ENCODE peak calls at places on chromosomes 12 and 14, in four cellular contexts. F is SK-N-SH, O is K562, V is HL-60. G is an unnamed sample.

GRCh38 chr12:51388066-51388799 is 3.0 kb downstream of the GALNT6 start:
- DNase-seq in F (peak), O (peak), V (peak), G (no peak)

GRCh38 chr14:60346706-60347105 is 97.7 kb downstream of the PPM1A start:
- DNase-seq in F (no peak), O (no peak), V (no peak), G (no peak)

GRCh38 chr12:42643881-42644579 is 54.5 kb upstream of the PRICKLE1 start:
- DNase-seq in F (peak), O (no peak), V (no peak), G (no peak)

GRCh38 chr12:104411826-104412626 is 44.7 kb upstream of the CHST11 start:
- DNase-seq in F (no peak), O (peak), V (no peak), G (no peak)

GRCh38 chr12:32821293-32822089 is 65.8 kb upstream of the YARS2 start:
- DNase-seq in F (peak), O (no peak), V (no peak), G (no peak)

GRCh38 chr12:50246873-50247612 is 36.3 kb downstream of the LIMA1 start:
- DNase-seq in F (no peak), O (peak), V (no peak), G (peak)

GRCh38 chr12:122459211-122459610 is 36.7 kb upstream of the CLIP1 start:
- DNase-seq in F (no peak), O (no peak), V (no peak), G (no peak)

GRCh38 chr12:111359231-111359913 is 9.5 kb downstream of the PHETA1 start:
- DNase-seq in F (no peak), O (no peak), V (peak), G (no peak)

GRCh38 chr12:133058203-133059125 is 21.2 kb downstream of the ZNF84 start:
- DNase-seq in F (no peak), O (no peak), V (no peak), G (no peak)

GRCh38 chr14:68986926-68987652 is 8.0 kb upstream of the ACTN1 start:
- DNase-seq in F (no peak), O (no peak), V (no peak), G (no peak)

GRCh38 chr12:111434680-111435338 is 29.1 kb downstream of the SH2B3 start:
- DNase-seq in F (no peak), O (no peak), V (peak), G (no peak)

GRCh38 chr12:68121143-68121542 is 38.4 kb downstream of the IFNG start:
- DNase-seq in F (no peak), O (no peak), V (no peak), G (no peak)

GRCh38 chr12:131557310-131557709 is 153.6 kb upstream of the SFSWAP start:
- DNase-seq in F (no peak), O (no peak), V (no peak), G (no peak)

GRCh38 chr12:121494093-121494787 is 86.6 kb downstream of the KDM2B start:
- DNase-seq in F (peak), O (peak), V (no peak), G (no peak)

GRCh38 chr14:30373053-30373849 is 185.7 kb upstream of the G2E3 start:
- DNase-seq in F (no peak), O (no peak), V (no peak), G (no peak)

GRCh38 chr12:48451372-48451771 is 21.0 kb upstream of the ANP32D start:
- DNase-seq in F (no peak), O (no peak), V (no peak), G (no peak)

GRCh38 chr14:76546426-76547221 is 170.7 kb downstream of the ESRRB start:
- DNase-seq in F (peak), O (peak), V (peak), G (peak)

GRCh38 chr12:54631988-54632728 is 2.5 kb downstream of the LACRT start:
- DNase-seq in F (no peak), O (peak), V (no peak), G (no peak)

GRCh38 chr14:30193791-30194407 is 266.3 kb upstream of the PRKD1 start:
- DNase-seq in F (no peak), O (no peak), V (no peak), G (no peak)

GRCh38 chr12:9941838-9942237 is 9.7 kb upstream of the CLEC2A start:
- DNase-seq in F (no peak), O (no peak), V (no peak), G (no peak)

GRCh38 chr12:124082676-124083075 is 109.7 kb downstream of the ZNF664 start:
- DNase-seq in F (no peak), O (no peak), V (no peak), G (no peak)

GRCh38 chr12:124560519-124560918 is 6.9 kb downstream of the NCOR2 start:
- DNase-seq in F (no peak), O (no peak), V (no peak), G (no peak)

GRCh38 chr12:11785722-11786121 is 136.2 kb downstream of the ETV6 start:
- DNase-seq in F (no peak), O (no peak), V (no peak), G (no peak)

GRCh38 chr12:243381-243780 is 19.3 kb downstream of the SLC6A13 start:
- DNase-seq in F (no peak), O (no peak), V (no peak), G (no peak)

GRCh38 chr12:95996034-95996658 is at the start of gene HAL:
- DNase-seq in F (no peak), O (no peak), V (peak), G (peak)

GRCh38 chr14:88866305-88866704 is 41.9 kb downstream of the TTC8 start:
- DNase-seq in F (no peak), O (no peak), V (no peak), G (no peak)

GRCh38 chr12:93741741-93742085 is 64.5 kb downstream of the CRADD start:
- DNase-seq in F (peak), O (peak), V (no peak), G (peak)

GRCh38 chr14:29236848-29237247 is 470.3 kb downstream of the FOXG1 start:
- DNase-seq in F (no peak), O (no peak), V (no peak), G (no peak)

GRCh38 chr12:76519538-76519937 is 40.0 kb downstream of the OSBPL8 start:
- DNase-seq in F (no peak), O (no peak), V (peak), G (no peak)

GRCh38 chr12:121043067-121043466 is 4.0 kb upstream of the OASL start:
- DNase-seq in F (no peak), O (peak), V (no peak), G (no peak)

GRCh38 chr14:49880267-49881064 is 12.4 kb upstream of the ARF6 start:
- DNase-seq in F (no peak), O (no peak), V (no peak), G (no peak)

GRCh38 chr12:55019784-55020183 is at the start of gene NEUROD4:
- DNase-seq in F (no peak), O (peak), V (peak), G (peak)

GRCh38 chr12:124457287-124458219 is 109.9 kb downstream of the NCOR2 start:
- DNase-seq in F (no peak), O (no peak), V (peak), G (no peak)

GRCh38 chr12:51898937-51899336 is 8.4 kb upstream of the ACVRL1 start:
- DNase-seq in F (no peak), O (no peak), V (no peak), G (no peak)

GRCh38 chr14:64826845-64827244 is 52.9 kb downstream of the SPTB start:
- DNase-seq in F (no peak), O (no peak), V (peak), G (no peak)

GRCh38 chr12:111010061-111010460 is 89.7 kb upstream of the MYL2 start:
- DNase-seq in F (no peak), O (no peak), V (no peak), G (no peak)

GRCh38 chr12:116455540-116456306 is 103.5 kb upstream of the MAP1LC3B2 start:
- DNase-seq in F (peak), O (peak), V (no peak), G (no peak)

GRCh38 chr12:41254546-41254945 is 66.4 kb downstream of the PDZRN4 start:
- DNase-seq in F (no peak), O (no peak), V (no peak), G (no peak)
- TF ChIP-seq GABPA in F (no peak), O (no peak), V (no peak), G (no peak)

DNA sequence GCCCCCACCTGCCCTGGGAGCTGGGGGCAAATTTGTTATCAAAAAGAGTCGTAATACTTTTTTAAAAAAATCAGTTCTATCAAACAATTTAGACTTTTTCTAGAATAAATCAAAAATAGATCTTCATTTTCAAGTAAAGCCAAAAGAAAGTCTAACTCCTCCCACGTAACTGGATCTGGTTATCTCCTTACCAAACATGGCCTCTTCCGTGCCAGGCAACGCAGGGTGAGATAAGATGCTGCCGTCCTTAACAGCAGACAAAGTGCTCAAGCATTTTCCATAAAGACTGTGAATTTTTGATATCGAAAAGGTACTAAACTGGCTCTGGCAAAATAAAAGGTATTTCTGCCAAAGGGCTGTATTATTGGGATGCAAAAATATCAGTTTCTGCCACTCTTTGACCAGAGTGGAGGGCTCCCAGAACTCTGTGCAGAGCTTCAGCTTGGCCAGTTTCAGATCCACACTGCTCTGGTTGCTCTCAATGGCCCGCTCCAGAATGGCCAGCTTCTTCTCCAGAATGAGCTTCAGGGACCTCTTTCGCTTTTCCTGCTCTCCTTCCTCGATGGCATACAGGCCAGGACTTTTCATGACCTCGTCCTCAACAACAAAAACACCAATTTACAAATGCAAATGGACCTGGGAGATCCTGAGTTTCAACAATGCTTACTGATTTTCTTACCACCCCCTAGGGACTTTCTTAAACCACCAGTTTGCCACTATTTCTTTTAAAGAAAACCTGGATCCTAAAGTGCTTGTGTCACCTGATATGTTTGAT is 29.0 kb downstream of the NRDE2 start:
- DNase-seq in F (no peak), O (no peak), V (no peak), G (no peak)
- TF ChIP-seq GABPA in F (no peak), O (no peak), V (no peak), G (no peak)

GRCh38 chr12:1995205-1995896 is 8.9 kb downstream of the DCP1B start:
- DNase-seq in F (no peak), O (no peak), V (peak), G (no peak)
- TF ChIP-seq GABPA in F (no peak), O (no peak), V (no peak), G (no peak)

GRCh38 chr14:24263848-24264247 is 871 bp upstream of the TGM1 start:
- DNase-seq in F (no peak), O (no peak), V (no peak), G (no peak)
- TF ChIP-seq GABPA in F (no peak), O (no peak), V (no peak), G (no peak)

DNA sequence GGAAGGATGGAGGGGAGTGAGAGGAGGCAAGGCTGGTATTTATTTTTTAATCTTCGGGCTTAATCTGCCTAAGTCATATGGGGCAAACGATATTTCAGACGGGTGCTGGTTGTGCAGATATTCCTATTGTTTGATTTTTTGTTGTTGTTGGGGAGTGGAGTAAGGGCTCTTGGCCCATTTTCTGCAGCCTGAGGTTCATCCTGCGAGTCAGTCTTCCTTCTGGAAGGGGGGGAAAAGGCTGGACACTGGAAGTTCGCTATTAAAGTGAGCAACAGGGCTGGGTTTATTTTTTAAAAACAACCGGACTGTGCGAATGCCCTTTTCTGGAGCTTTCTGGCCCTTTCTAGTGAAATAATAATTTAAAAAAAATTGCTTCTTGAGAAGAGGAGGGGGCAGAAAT is 2.3 kb downstream of the NRXN3 start:
- DNase-seq in F (no peak), O (no peak), V (no peak), G (no peak)
- TF ChIP-seq GABPA in F (no peak), O (no peak), V (no peak), G (no peak)

DNA sequence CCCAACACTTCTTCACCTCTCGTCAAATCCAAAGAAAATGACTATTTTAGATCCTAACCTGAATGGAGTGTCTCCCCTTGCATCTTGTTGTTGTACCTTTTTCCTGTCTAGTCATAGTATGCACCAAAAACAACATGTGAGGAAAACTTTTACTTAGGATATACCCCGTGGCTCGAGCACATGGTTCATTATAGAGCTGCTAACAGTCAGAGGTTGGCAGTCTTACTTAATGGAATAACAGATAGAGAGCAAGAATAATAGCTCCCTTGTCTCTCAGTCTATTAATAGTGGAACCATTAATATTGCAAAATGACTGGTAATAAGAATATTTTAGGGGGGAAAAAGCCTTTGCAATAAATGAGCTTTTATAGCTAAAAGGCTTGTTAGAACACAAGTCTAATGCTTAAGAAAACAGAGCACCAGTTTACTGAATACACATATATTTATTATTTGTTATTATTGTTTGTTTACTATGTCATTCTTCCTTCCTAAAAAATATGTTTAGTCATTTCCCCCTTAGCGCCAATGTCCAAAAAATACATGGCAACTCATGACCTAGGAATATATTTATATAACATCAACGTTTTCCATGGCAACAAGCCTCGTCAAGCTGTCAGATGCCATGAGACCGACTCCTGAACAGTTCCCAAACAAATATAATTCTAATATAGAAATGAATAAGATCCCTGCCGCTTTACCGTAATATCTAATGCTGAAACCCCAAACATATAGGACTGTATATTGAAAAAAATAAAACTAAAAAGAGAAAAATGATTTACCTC is 592.4 kb downstream of the SOX5 start:
- DNase-seq in F (no peak), O (no peak), V (no peak), G (no peak)
- TF ChIP-seq GABPA in F (no peak), O (no peak), V (no peak), G (no peak)

DNA sequence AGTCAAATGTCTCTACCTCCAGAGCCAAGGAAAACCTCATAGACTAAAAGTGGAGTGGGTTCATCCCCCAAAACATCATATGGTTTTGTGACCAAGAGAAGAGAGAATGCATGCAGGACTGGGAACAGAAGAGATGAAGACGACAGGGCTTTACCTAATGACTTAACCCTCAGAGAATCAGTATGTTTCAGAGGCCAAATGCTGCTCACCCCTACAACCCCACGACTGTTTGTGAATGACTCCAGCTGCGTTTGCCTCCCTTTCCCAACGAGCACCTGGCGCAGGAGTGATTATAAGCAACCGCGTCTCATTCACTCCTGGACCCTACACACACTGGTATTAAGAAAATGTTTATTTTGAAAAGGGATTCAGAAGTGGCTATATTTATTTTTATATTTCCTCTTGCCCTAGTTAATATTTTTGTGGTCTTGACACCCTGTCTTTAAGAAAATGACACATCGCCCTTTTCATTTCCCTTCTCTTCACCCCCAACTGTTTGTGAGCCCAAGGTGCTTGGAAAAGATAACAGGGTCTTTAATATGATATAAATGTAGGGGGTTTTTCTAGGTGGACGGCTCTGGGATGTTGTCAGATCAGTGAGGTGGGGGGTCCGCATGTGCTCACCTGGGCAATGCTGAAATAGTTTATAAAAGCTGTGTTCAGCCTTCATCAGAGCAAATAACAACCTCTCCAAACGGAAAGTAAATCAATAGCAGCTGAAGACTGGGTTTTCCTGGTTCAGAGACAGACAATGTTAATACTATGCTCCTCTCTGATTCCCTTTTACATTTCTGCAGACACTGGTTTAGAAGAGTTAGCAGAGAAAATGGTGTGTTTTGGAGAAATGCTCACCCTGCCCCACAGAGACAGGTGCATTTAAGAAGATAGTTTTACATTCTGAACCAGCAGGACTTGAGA is 77.7 kb downstream of the SLC15A4 start:
- DNase-seq in F (no peak), O (no peak), V (no peak), G (no peak)
- TF ChIP-seq GABPA in F (no peak), O (no peak), V (no peak), G (no peak)